ENCODE peak calls at places on chromosomes 6 and 20, in four cellular contexts. One of them, this sample, is unnamed.

GRCh38 chr6:79833806-79834205 is 113.5 kb downstream of the ELOVL4 start:
- DNase-seq in A549: no peak
- DNase-seq in suprapubic skin: no peak
- DNase-seq in IMR-90: no peak
- DNase-seq in this sample: no peak

GRCh38 chr6:53300656-53301551 is 47.8 kb downstream of the ELOVL5 start:
- DNase-seq in A549: no peak
- DNase-seq in suprapubic skin: no peak
- DNase-seq in IMR-90: no peak
- DNase-seq in this sample: no peak

GRCh38 chr20:25005220-25005619 is 12.7 kb upstream of the APMAP start:
- DNase-seq in A549: no peak
- DNase-seq in suprapubic skin: no peak
- DNase-seq in IMR-90: peak; percentile 4
- DNase-seq in this sample: no peak

GRCh38 chr6:118980063-118980462 is 45.1 kb upstream of the MCM9 start:
- DNase-seq in A549: no peak
- DNase-seq in suprapubic skin: no peak
- DNase-seq in IMR-90: peak; percentile 31
- DNase-seq in this sample: no peak

GRCh38 chr20:34112600-34113061 is 588 bp upstream of the EIF2S2 start:
- DNase-seq in A549: peak; percentile 36
- DNase-seq in suprapubic skin: peak; percentile 71
- DNase-seq in IMR-90: peak; percentile 31
- DNase-seq in this sample: peak; percentile 92

GRCh38 chr20:60642048-60642447 is 610.0 kb upstream of the CDH4 start:
- DNase-seq in A549: no peak
- DNase-seq in suprapubic skin: no peak
- DNase-seq in IMR-90: no peak
- DNase-seq in this sample: no peak

GRCh38 chr6:28215425-28215824 is 9.7 kb upstream of the ZSCAN9 start:
- DNase-seq in A549: no peak
- DNase-seq in suprapubic skin: no peak
- DNase-seq in IMR-90: peak; percentile 7
- DNase-seq in this sample: no peak

GRCh38 chr6:39256294-39256693 is 27.0 kb upstream of the KCNK5 start:
- DNase-seq in A549: no peak
- DNase-seq in suprapubic skin: no peak
- DNase-seq in IMR-90: no peak
- DNase-seq in this sample: no peak

GRCh38 chr20:38825901-38826625 is 20.6 kb downstream of the PPP1R16B start:
- DNase-seq in A549: peak; percentile 12
- DNase-seq in suprapubic skin: no peak
- DNase-seq in IMR-90: peak; percentile 67
- DNase-seq in this sample: no peak

GRCh38 chr20:53926428-53927028 is 143.9 kb downstream of the BCAS1 start:
- DNase-seq in A549: peak; percentile 68
- DNase-seq in suprapubic skin: peak; percentile 65
- DNase-seq in IMR-90: peak; percentile 97
- DNase-seq in this sample: no peak

GRCh38 chr6:17866876-17867444 is 120.5 kb downstream of the KIF13A start:
- DNase-seq in A549: no peak
- DNase-seq in suprapubic skin: no peak
- DNase-seq in IMR-90: no peak
- DNase-seq in this sample: no peak
- H3K27ac ChIP-seq in A549: peak overlapping the region; percentile 85
- H3K27ac ChIP-seq in suprapubic skin: no peak overlapping the region
- H3K27ac ChIP-seq in IMR-90: no peak overlapping the region
- H3K27ac ChIP-seq in this sample: no peak overlapping the region

DNA sequence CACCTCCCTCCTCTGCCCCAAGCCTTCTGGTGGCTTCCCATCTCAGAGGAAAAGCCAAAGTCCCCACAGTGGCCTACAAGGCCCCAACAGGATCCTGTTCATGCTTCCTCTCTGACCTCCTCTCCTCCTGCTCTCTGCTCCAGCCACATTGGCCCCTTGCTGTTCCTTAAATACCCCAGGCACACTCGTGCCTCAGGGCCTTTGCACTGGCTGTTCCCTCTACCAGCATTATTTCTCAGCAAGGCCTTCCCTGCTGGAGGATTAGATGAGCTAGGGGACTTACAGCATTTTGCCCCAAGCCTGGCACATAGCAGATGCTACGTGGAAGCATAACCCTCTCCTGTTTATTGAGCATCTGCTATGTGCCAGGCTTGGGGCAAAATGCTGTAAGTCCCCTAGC is 7.8 kb downstream of the CCN5 start:
- DNase-seq in A549: no peak
- DNase-seq in suprapubic skin: no peak
- DNase-seq in IMR-90: no peak
- DNase-seq in this sample: no peak
- H3K4me1 ChIP-seq in A549: peaks cover 83% of the 10 kb centered on the region
- H3K4me1 ChIP-seq in suprapubic skin: peaks cover 21% of the 10 kb centered on the region
- H3K4me1 ChIP-seq in IMR-90: peaks cover 5% of the 10 kb centered on the region
- H3K4me1 ChIP-seq in this sample: peaks cover 27% of the 10 kb centered on the region

GRCh38 chr6:15522856-15523529 is 139.8 kb downstream of the DTNBP1 start:
- DNase-seq in A549: no peak
- DNase-seq in suprapubic skin: peak; percentile 50
- DNase-seq in IMR-90: no peak
- DNase-seq in this sample: no peak
- TF ChIP-seq POLR2A in A549: no peak
- TF ChIP-seq POLR2A in suprapubic skin: no peak
- TF ChIP-seq POLR2A in IMR-90: no peak
- TF ChIP-seq POLR2A in this sample: no peak

GRCh38 chr20:57653910-57654309 is 33.7 kb upstream of the ZBP1 start:
- DNase-seq in A549: peak; percentile 6
- DNase-seq in suprapubic skin: peak; percentile 53
- DNase-seq in IMR-90: no peak
- DNase-seq in this sample: peak; percentile 81
- H3K27ac ChIP-seq in A549: peak overlapping the region; percentile 11
- H3K27ac ChIP-seq in suprapubic skin: no peak overlapping the region
- H3K27ac ChIP-seq in IMR-90: no peak overlapping the region
- H3K27ac ChIP-seq in this sample: no peak overlapping the region

GRCh38 chr6:35199866-35200265 is 13.9 kb upstream of the SCUBE3 start:
- DNase-seq in A549: no peak
- DNase-seq in suprapubic skin: no peak
- DNase-seq in IMR-90: no peak
- DNase-seq in this sample: no peak

GRCh38 chr6:35206346-35206745 is 7.4 kb upstream of the SCUBE3 start:
- DNase-seq in A549: no peak
- DNase-seq in suprapubic skin: no peak
- DNase-seq in IMR-90: peak; percentile 42
- DNase-seq in this sample: no peak

GRCh38 chr6:35202066-35202546 is 11.7 kb upstream of the SCUBE3 start:
- DNase-seq in A549: no peak
- DNase-seq in suprapubic skin: no peak
- DNase-seq in IMR-90: no peak
- DNase-seq in this sample: no peak

GRCh38 chr6:35203152-35203670 is 10.5 kb upstream of the SCUBE3 start:
- DNase-seq in A549: no peak
- DNase-seq in suprapubic skin: no peak
- DNase-seq in IMR-90: no peak
- DNase-seq in this sample: no peak

GRCh38 chr6:35203680-35204079 is 10.1 kb upstream of the SCUBE3 start:
- DNase-seq in A549: no peak
- DNase-seq in suprapubic skin: no peak
- DNase-seq in IMR-90: no peak
- DNase-seq in this sample: no peak
- H3K4me1 ChIP-seq in A549: no peaks in the 10 kb centered on the region
- H3K4me1 ChIP-seq in suprapubic skin: no peaks in the 10 kb centered on the region
- H3K4me1 ChIP-seq in IMR-90: peaks cover 7% of the 10 kb centered on the region
- H3K4me1 ChIP-seq in this sample: no peaks in the 10 kb centered on the region

GRCh38 chr20:58995461-58996225 is 11.4 kb downstream of the CTSZ start:
- DNase-seq in A549: no peak
- DNase-seq in suprapubic skin: no peak
- DNase-seq in IMR-90: no peak
- DNase-seq in this sample: no peak
- TF ChIP-seq POLR2A in A549: no peak
- TF ChIP-seq POLR2A in suprapubic skin: no peak
- TF ChIP-seq POLR2A in IMR-90: no peak
- TF ChIP-seq POLR2A in this sample: no peak

DNA sequence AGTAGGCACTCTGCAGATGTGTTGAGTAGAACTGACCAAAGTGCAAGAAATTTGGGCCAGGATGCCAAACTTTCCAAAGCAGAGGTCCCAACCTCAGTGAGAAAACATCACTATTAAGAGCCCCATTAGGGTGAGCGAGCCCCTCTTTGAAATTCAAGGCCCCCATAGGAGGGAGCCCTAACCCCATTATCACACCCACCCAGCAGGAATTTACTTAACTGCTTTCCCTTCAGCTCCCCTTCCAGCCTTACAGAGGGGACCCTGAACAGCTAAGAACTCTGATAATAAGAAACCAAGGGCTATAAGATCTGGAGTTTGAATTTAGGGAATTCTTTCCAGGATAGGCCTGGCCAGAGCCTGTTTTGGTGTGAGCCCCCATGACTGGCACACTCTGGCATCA is 130.7 kb downstream of the NFATC2 start:
- DNase-seq in A549: no peak
- DNase-seq in suprapubic skin: no peak
- DNase-seq in IMR-90: no peak
- DNase-seq in this sample: no peak
- H3K27ac ChIP-seq in A549: peak overlapping the region; percentile 42
- H3K27ac ChIP-seq in suprapubic skin: peak overlapping the region; percentile 38
- H3K27ac ChIP-seq in IMR-90: no peak overlapping the region
- H3K27ac ChIP-seq in this sample: peak overlapping the region; percentile 22

DNA sequence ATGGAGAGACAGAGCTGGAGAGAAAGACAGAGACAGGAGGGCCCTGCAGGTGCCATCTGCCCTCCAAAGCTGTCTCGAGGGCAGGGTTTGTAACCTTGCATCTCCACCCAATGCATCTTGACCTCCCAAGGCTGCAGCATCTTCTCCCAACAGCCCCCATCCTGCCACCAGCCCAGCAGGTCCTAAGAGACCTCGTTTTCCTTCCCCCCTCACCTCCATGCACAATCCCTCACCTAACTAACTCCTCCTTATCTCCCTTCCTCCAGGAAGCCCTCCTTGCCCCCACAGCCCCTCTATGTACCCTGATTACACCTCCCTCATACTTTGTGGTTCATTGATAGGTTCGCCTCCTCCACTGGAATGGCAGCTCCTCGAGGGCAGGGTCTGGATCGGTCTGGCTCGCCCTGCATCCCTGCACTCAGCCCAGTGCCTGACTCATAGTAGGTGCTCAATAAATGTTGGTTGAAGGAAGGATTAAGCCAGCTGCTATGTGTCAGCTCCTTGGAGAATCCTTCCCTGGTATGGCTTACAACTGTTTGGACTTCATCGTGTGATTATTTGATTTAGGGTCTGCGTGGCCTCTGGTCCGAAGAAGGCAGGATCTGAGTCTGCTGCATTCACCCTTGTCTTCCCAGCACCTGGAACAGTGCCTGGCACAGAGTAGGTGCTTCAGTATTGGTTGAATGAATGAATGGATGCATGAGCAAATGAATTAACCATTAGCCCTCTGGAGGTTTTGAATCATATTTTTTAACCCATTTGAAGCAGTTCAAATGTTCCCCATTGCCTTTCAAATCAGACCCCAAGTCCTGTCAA is 105.6 kb upstream of the PTPN1 start:
- DNase-seq in A549: no peak
- DNase-seq in suprapubic skin: no peak
- DNase-seq in IMR-90: no peak
- DNase-seq in this sample: no peak
- H3K4me1 ChIP-seq in A549: peaks cover 29% of the 10 kb centered on the region
- H3K4me1 ChIP-seq in suprapubic skin: peaks cover 21% of the 10 kb centered on the region
- H3K4me1 ChIP-seq in IMR-90: peaks cover 13% of the 10 kb centered on the region
- H3K4me1 ChIP-seq in this sample: peaks cover 20% of the 10 kb centered on the region

DNA sequence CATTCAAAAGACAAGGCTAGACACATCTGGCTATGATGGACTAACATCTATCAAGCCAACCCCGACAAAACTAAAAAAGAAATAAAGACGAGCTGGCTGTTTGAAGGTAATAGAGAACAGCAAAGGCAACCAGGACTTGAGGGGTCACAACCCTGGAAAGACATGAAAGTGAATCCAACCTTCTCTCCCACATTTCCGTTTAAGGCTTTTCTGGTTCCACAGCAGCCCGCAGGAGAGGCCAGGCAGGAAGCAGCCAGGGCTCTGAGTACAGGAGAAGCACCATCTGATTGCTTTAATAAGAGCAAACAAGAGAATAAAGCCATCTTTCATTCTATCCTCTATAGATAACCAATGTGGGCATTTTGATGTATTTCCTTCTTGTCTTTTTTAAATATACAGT is 14.3 kb downstream of the CNKSR3 start:
- DNase-seq in A549: no peak
- DNase-seq in suprapubic skin: no peak
- DNase-seq in IMR-90: no peak
- DNase-seq in this sample: no peak
- TF ChIP-seq POLR2A in A549: no peak
- TF ChIP-seq POLR2A in suprapubic skin: no peak
- TF ChIP-seq POLR2A in IMR-90: no peak
- TF ChIP-seq POLR2A in this sample: no peak